ENCODE peak calls at places on chromosomes 11 and 22, in nine cellular contexts. I is left ventricle myocardium inferior; L is aorta; T is naive thymus-derived CD4-positive, alpha-beta T cell; M is thoracic aorta; C is dorsolateral prefrontal cortex; A is prostate gland; R is IMR-90; O is AG04450. P is an unnamed sample.

GRCh38 chr11:62242021-62242420 is at the start of gene SCGB1D2:
- DNase-seq in I (peak), L (no peak), T (no peak), M (no peak), C (peak), A (peak), R (no peak), O (no peak), P (peak)

GRCh38 chr11:65078151-65078550 is 5.7 kb downstream of the CDCA5 start:
- DNase-seq in I (no peak), L (no peak), T (peak), M (no peak), C (no peak), A (no peak), R (peak), O (no peak), P (no peak)

GRCh38 chr11:65355013-65355775 is 643 bp downstream of the TIGD3 start:
- DNase-seq in I (peak), L (peak), T (peak), M (no peak), C (no peak), A (no peak), R (no peak), O (no peak), P (no peak)

GRCh38 chr11:43035011-43035564 is 276.7 kb upstream of the API5 start:
- DNase-seq in I (no peak), L (no peak), T (no peak), M (no peak), C (no peak), A (no peak), R (no peak), O (no peak), P (no peak)

GRCh38 chr22:45296628-45297297 is 12.0 kb downstream of the UPK3A start:
- DNase-seq in I (no peak), L (no peak), T (peak), M (no peak), C (no peak), A (no peak), R (no peak), O (no peak), P (no peak)

GRCh38 chr11:63838682-63839507 is at the start of gene MARK2:
- DNase-seq in I (peak), L (peak), T (peak), M (peak), C (peak), A (peak), R (peak), O (peak), P (peak)

GRCh38 chr11:47215366-47215925 is 672 bp downstream of the DDB2 start:
- DNase-seq in I (no peak), L (no peak), T (no peak), M (no peak), C (no peak), A (no peak), R (no peak), O (no peak), P (no peak)

GRCh38 chr22:49483946-49484345 is 343.7 kb downstream of the BRD1 start:
- DNase-seq in I (no peak), L (no peak), T (no peak), M (no peak), C (no peak), A (no peak), R (no peak), O (no peak), P (no peak)

GRCh38 chr22:46390652-46391301 is 55.3 kb downstream of the TRMU start:
- DNase-seq in I (peak), L (peak), T (no peak), M (no peak), C (peak), A (peak), R (peak), O (peak), P (no peak)

GRCh38 chr11:61787928-61788491 is 4.4 kb downstream of the TMEM258 start:
- DNase-seq in I (no peak), L (no peak), T (no peak), M (no peak), C (peak), A (no peak), R (peak), O (peak), P (no peak)

GRCh38 chr11:60957188-60957587 is 5.2 kb upstream of the SLC15A3 start:
- DNase-seq in I (no peak), L (peak), T (no peak), M (no peak), C (no peak), A (no peak), R (no peak), O (no peak), P (peak)

GRCh38 chr11:74388678-74389327 is 9.4 kb downstream of the PGM2L1 start:
- DNase-seq in I (no peak), L (no peak), T (peak), M (peak), C (no peak), A (peak), R (peak), O (no peak), P (no peak)

GRCh38 chr11:125140251-125140650 is 24.3 kb upstream of the PKNOX2 start:
- DNase-seq in I (no peak), L (no peak), T (no peak), M (no peak), C (no peak), A (no peak), R (no peak), O (no peak), P (no peak)

DNA sequence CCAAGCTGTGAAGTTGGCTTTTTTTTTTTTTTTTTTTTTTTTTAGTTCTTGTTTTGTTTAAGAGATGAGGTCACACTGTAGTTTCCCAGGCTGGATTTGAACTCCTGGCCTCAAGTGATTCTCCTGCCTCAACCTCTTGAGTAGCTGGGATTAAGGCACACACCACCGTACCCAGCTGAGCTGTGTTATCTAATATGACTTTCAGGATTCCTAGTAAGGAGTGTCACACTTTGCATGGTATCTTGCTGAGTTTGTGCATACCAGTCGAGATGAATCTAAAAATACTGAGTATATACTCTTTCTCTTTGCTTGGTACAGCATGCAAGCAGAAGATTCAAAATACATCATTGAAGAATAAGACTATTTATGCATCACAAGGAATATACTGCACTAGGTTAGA is 58.6 kb downstream of the SIK2 start:
- DNase-seq in I (no peak), L (no peak), T (no peak), M (no peak), C (no peak), A (no peak), R (peak), O (no peak), P (no peak)
- H3K27ac ChIP-seq in I (no peak), L (no peak), T (no peak), M (no peak), C (no peak), A (no peak), R (no peak), O (no peak), P (no peak)

DNA sequence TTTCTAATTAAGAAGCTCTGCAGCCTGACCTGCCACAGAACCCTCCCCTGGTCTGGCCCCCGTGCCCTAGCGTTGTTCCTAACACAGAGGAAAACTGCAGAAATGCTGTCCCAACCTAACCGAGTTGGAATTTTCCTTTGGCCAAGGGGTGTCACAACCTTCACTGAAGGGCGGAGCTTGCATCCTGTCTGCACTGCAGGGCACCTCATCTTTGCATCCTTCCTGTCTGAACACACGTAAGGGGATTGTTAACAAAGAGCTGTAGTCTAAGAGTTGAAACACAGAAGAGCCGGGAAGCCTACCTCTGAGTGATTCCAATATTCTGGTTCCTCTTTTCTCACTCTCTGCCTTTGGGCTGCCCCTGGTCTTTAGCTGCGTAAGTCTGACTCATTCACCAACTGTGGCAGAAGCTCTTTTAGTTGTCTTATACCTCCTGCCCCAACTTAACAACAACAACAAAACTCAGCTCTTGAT is 1.6 kb downstream of the DIXDC1 start:
- DNase-seq in I (no peak), L (no peak), T (peak), M (no peak), C (no peak), A (no peak), R (peak), O (no peak), P (no peak)
- H3K27ac ChIP-seq in I (peak), L (peak), T (peak), M (peak), C (peak), A (peak), R (peak), O (peak), P (peak)

GRCh38 chr11:26905368-26905767 is 88.5 kb upstream of the FIBIN start:
- DNase-seq in I (no peak), L (no peak), T (no peak), M (no peak), C (no peak), A (no peak), R (peak), O (no peak), P (peak)

GRCh38 chr11:26901162-26901561 is 92.8 kb upstream of the FIBIN start:
- DNase-seq in I (no peak), L (peak), T (no peak), M (peak), C (no peak), A (peak), R (no peak), O (no peak), P (no peak)

GRCh38 chr11:26909429-26910009 is 84.4 kb upstream of the FIBIN start:
- DNase-seq in I (no peak), L (no peak), T (no peak), M (no peak), C (no peak), A (no peak), R (no peak), O (no peak), P (no peak)

GRCh38 chr11:26904114-26904513 is 89.8 kb upstream of the FIBIN start:
- DNase-seq in I (no peak), L (no peak), T (no peak), M (no peak), C (no peak), A (no peak), R (no peak), O (no peak), P (no peak)

DNA sequence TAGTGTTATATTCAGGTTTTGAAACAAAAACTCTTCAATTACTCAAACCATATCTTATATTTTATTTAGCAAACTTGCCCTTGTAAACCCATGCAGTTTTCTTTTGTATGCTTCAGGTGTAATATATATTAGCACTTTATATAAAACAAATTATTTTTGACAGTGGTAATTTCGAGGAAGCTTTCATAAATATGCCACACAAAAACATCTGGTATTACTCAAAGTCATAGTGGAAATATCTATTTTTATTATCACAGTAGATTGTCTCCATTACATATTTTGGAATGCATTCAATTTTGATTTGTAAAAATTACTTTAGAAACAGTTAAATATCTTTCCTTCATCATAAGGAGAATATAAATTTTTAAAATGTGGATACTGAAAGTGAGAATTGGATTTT is 89.1 kb upstream of the FIBIN start:
- DNase-seq in I (no peak), L (no peak), T (no peak), M (no peak), C (no peak), A (no peak), R (no peak), O (no peak), P (no peak)
- H3K27ac ChIP-seq in I (no peak), L (no peak), T (no peak), M (no peak), C (no peak), A (no peak), R (no peak), O (no peak), P (no peak)

DNA sequence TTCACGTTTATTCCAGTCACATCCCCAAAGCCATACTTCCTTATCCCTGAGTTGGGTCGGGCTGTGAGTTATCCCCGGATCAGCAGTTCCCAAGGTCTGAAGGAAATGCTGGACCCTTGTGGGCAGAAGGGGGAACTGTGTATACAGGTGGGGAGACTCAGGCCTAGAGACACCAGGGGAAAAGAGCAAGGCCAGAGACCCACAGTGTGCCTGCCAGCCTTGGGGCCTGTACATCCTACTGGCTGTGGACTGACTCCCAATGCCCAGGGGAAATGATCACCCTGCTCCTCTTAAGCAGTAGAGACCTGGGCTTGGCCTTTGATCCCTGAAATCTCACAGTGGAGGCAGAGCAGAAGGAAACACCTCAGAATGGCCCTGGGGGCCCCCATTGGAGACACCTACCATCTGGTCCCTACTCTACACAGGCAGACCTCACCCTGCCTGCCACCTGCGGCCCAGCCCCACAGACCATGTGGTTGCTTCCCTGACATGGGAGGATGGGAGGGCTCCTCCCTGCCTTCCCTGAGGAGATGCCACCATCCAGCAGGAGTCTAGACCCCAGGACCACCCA is 1.3 kb downstream of the SELENOM start:
- DNase-seq in I (no peak), L (peak), T (no peak), M (no peak), C (no peak), A (no peak), R (no peak), O (no peak), P (no peak)
- H3K27ac ChIP-seq in I (peak), L (peak), T (peak), M (peak), C (peak), A (peak), R (peak), O (peak), P (peak)

GRCh38 chr11:72807021-72807693 is 7.1 kb upstream of the ATG16L2 start:
- DNase-seq in I (no peak), L (no peak), T (no peak), M (no peak), C (no peak), A (no peak), R (peak), O (no peak), P (no peak)
- H3K27ac ChIP-seq in I (peak), L (no peak), T (no peak), M (no peak), C (no peak), A (no peak), R (peak), O (peak), P (no peak)

GRCh38 chr11:27882066-27882697 is 181.9 kb upstream of the BDNF start:
- DNase-seq in I (no peak), L (no peak), T (no peak), M (no peak), C (no peak), A (no peak), R (peak), O (no peak), P (no peak)
- H3K27ac ChIP-seq in I (no peak), L (no peak), T (no peak), M (no peak), C (no peak), A (no peak), R (no peak), O (no peak), P (no peak)